ENCODE peak calls at places on chromosome X, in six cellular contexts. L is IMR-90, D is neuronal stem cell, S is mesenchymal stem cell, I is trophoblast cell, G is H1. Q is an unnamed sample.

GRCh38 chrX:12471061-12471460 is 320.2 kb upstream of the PRPS2 start:
- DNase-seq in L (no peak), S (no peak), G (no peak), I (no peak), D (no peak), Q (no peak)

GRCh38 chrX:78455901-78456300 is 128.5 kb upstream of the CYSLTR1 start:
- DNase-seq in I (peak; percentile 62), S (no peak), L (no peak), D (no peak), G (no peak), Q (no peak)

GRCh38 chrX:18210470-18210869 is 10.2 kb downstream of the BEND2 start:
- DNase-seq in S (no peak), G (no peak), D (no peak), I (peak; percentile 41), L (peak; percentile 4), Q (no peak)

GRCh38 chrX:9189286-9189685 is 155.4 kb upstream of the FAM9B start:
- DNase-seq in S (peak; percentile 13), L (no peak), I (no peak), G (no peak), D (no peak), Q (no peak)

GRCh38 chrX:118495958-118496762 is 545 bp downstream of the DOCK11 start:
- DNase-seq in I (peak; percentile 30), L (no peak), G (peak; percentile 49), D (no peak), S (peak; percentile 20), Q (peak; percentile 34)

GRCh38 chrX:123961268-123962005 is at the start of gene STAG2:
- DNase-seq in S (peak; percentile 93), I (peak; percentile 63), D (peak; percentile 71), L (peak; percentile 85), G (peak; percentile 62), Q (peak; percentile 80)

GRCh38 chrX:45577361-45577760 is 376.7 kb upstream of the DIPK2B start:
- DNase-seq in L (no peak), D (no peak), G (no peak), S (no peak), I (no peak), Q (no peak)

GRCh38 chrX:102976290-102976689 is 39.2 kb downstream of the RAB40AL start:
- DNase-seq in L (peak; percentile 5), S (no peak), G (no peak), I (peak; percentile 75), D (no peak), Q (no peak)

GRCh38 chrX:45196701-45197100 is 4.0 kb downstream of the DIPK2B start:
- DNase-seq in G (no peak), L (peak; percentile 61), S (no peak), I (no peak), D (no peak), Q (no peak)

GRCh38 chrX:13664026-13664425 is 11.1 kb downstream of the TCEANC start:
- DNase-seq in I (peak; percentile 72), D (no peak), L (no peak), S (no peak), G (no peak), Q (no peak)

GRCh38 chrX:116436358-116436816 is at the start of gene SLC6A14:
- DNase-seq in S (no peak), L (no peak), G (no peak), I (no peak), D (no peak), Q (peak; percentile 29)

GRCh38 chrX:152878976-152879755 is 18.7 kb upstream of the ZNF185 start:
- DNase-seq in S (no peak), G (no peak), I (no peak), L (no peak), D (no peak), Q (no peak)

GRCh38 chrX:110359273-110359672 is 625 bp downstream of the RTL9 start:
- DNase-seq in L (no peak), D (no peak), G (no peak), S (no peak), I (no peak), Q (no peak)

GRCh38 chrX:124098089-124098488 is 136.6 kb downstream of the STAG2 start:
- DNase-seq in L (peak; percentile 51), D (no peak), S (peak; percentile 36), G (no peak), I (peak; percentile 48), Q (no peak)

GRCh38 chrX:105744946-105745345 is 77.4 kb upstream of the NRK start:
- DNase-seq in I (peak; percentile 82), S (no peak), G (no peak), L (no peak), D (no peak), Q (no peak)

GRCh38 chrX:44945736-44946135 is 72.7 kb downstream of the KDM6A start:
- DNase-seq in D (no peak), S (no peak), L (no peak), G (no peak), I (peak; percentile 62), Q (no peak)

GRCh38 chrX:69503835-69504625 is at the start of gene NALF2:
- DNase-seq in L (peak; percentile 11), G (peak; percentile 72), S (peak; percentile 35), D (peak; percentile 75), I (peak; percentile 67), Q (peak; percentile 84)

GRCh38 chrX:133415276-133416105 is at the start of gene GPC4:
- DNase-seq in I (peak; percentile 64), D (peak; percentile 51), L (no peak), S (peak; percentile 67), G (peak; percentile 79), Q (peak; percentile 78)

DNA sequence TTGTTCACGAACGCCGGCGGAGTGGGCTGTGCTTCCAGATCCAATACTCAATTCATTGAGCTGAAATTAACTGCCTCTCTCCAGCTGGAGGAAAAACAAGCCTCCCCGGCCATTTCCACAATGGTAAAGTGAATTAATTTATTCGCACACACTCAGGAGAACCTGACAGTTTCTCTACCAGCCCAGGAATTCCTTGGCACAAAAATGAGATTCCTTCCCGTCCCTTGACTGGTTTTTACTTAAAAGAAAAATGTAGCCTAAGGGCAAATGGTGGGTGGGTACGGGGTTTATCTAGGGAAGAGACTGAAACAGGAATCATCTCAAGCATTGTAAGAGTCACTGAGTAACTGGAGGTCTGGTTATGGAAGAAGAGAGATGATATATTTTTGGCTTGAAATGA is 102.7 kb downstream of the VCX3A start:
- DNase-seq in G (no peak), I (peak; percentile 20), S (no peak), L (no peak), D (no peak), Q (no peak)
- H2AFZ ChIP-seq in G (no peak overlapping the region), I (no peak overlapping the region), S (no peak overlapping the region), L (no peak overlapping the region), D (no peak overlapping the region), Q (no peak overlapping the region)

GRCh38 chrX:137575596-137576255 is 9.8 kb downstream of the ZIC3 start:
- DNase-seq in L (no peak), S (no peak), D (no peak), I (no peak), G (peak; percentile 49), Q (peak; percentile 55)

GRCh38 chrX:137569470-137569891 is 3.6 kb downstream of the ZIC3 start:
- DNase-seq in S (no peak), L (no peak), G (no peak), D (no peak), I (no peak), Q (no peak)

GRCh38 chrX:137573356-137574101 is 7.6 kb downstream of the ZIC3 start:
- DNase-seq in D (no peak), L (no peak), G (peak; percentile 60), S (no peak), I (no peak), Q (peak; percentile 57)

GRCh38 chrX:137574102-137574783 is 8.3 kb downstream of the ZIC3 start:
- DNase-seq in L (no peak), D (peak; percentile 78), I (no peak), S (no peak), G (peak; percentile 75), Q (no peak)

DNA sequence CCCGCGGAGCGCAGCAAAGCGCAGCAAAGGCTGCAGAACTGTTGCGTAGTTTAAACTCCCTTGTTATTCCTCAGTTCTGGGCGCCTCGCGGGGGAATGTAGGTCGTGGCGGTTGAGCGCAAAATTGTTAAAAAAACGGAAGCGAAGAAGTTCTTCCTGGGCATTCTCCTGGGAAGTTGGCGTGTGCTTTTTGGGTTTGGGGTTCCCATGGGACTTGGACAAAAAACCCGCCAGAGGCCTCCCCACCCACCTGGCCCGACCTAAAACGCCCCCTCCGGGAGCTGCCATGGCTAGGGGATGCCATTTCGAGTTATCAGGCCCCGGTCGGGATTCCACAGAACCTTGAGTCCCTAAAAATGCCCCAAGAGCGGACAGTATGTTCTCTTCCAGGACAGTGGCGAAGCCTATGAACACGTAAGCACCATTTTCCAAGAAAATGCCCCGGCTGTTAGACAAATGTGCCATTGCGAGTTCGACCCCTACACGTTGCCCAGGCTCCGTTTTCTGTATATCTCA is 8.9 kb downstream of the ZIC3 start:
- DNase-seq in G (peak; percentile 54), D (no peak), I (no peak), L (no peak), S (no peak), Q (peak; percentile 77)
- H2BK120ac ChIP-seq in G (peak overlapping the region; percentile 98), D (no peak overlapping the region), I (no peak overlapping the region), L (no peak overlapping the region), S (no peak overlapping the region), Q (no peak overlapping the region)

GRCh38 chrX:74291577-74291963 is 12.4 kb upstream of the ZCCHC13 start:
- DNase-seq in D (no peak), I (peak; percentile 43), L (no peak), S (no peak), G (no peak), Q (no peak)
- H2AK5ac ChIP-seq in D (no peak overlapping the region), I (peak overlapping the region; percentile 22), L (peak overlapping the region; percentile 66), S (peak overlapping the region; percentile 83), G (peak overlapping the region; percentile 28), Q (no peak overlapping the region)

DNA sequence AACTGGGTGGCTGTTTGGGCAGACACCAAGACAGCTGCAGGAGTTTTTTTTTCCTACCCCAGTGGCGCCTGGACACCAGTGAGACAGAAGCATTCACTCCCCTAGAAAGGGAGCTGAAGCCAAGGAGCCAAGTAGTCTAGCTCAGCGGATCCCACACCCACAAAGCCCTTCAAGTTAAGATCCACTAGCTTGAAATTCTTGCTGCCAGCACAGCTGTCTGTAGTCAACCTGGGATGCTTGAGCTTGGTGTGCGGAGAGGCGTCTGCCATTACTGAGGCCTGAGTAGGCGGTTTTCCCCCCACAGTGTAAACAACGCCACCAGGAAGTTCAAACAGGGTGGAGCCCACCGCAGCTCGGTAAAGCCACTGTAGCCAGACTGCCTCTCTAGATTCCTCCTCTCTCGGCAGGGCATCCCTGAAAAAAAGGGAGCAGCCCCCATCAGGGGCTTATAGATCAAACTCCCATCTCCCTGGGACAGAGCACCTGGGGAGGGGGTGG is 171.4 kb downstream of the ARHGEF9 start:
- DNase-seq in D (no peak), S (no peak), G (no peak), I (no peak), L (no peak), Q (no peak)
- H2AFZ ChIP-seq in D (peak overlapping the region; percentile 27), S (no peak overlapping the region), G (no peak overlapping the region), I (no peak overlapping the region), L (no peak overlapping the region), Q (no peak overlapping the region)